ENCODE peak calls at places on chromosomes 11 and 22, in six cellular contexts. J, Z, T, G, R and Q are unnamed samples.

GRCh38 chr22:49418341-49418894 is 409.3 kb downstream of the BRD1 start:
- DNase-seq in J (no peak), Z (no peak), T (no peak), G (no peak), R (no peak), Q (no peak)

GRCh38 chr22:11627798-11628650 is 3900.0 kb upstream of the OR11H1 start:
- DNase-seq in J (no peak), Z (no peak), T (no peak), G (no peak), R (no peak), Q (no peak)

GRCh38 chr22:50505776-50506610 is 1.5 kb downstream of the LMF2 start:
- DNase-seq in J (no peak), Z (no peak), T (peak; percentile 57), G (no peak), R (no peak), Q (no peak)

GRCh38 chr11:19350093-19350665 is 109.4 kb upstream of the E2F8 start:
- DNase-seq in J (no peak), Z (no peak), T (no peak), G (no peak), R (no peak), Q (no peak)

GRCh38 chr11:37378989-37379388 is 781.0 kb upstream of the RAG2 start:
- DNase-seq in J (no peak), Z (no peak), T (no peak), G (no peak), R (no peak), Q (no peak)

GRCh38 chr22:43007519-43008102 is 7.3 kb downstream of the PACSIN2 start:
- DNase-seq in J (no peak), Z (no peak), T (peak; percentile 79), G (no peak), R (peak; percentile 75), Q (peak; percentile 17)

GRCh38 chr11:104005234-104005855 is 31.1 kb upstream of the DDI1 start:
- DNase-seq in J (no peak), Z (no peak), T (no peak), G (no peak), R (peak; percentile 72), Q (no peak)

GRCh38 chr11:112336356-112336886 is 75.8 kb upstream of the PLET1 start:
- DNase-seq in J (no peak), Z (no peak), T (no peak), G (no peak), R (no peak), Q (no peak)

GRCh38 chr11:69979632-69980031 is 98.5 kb upstream of the ANO1 start:
- DNase-seq in J (no peak), Z (no peak), T (no peak), G (no peak), R (no peak), Q (no peak)

GRCh38 chr22:21636629-21637218 is 4.2 kb downstream of the CCDC116 start:
- DNase-seq in J (no peak), Z (no peak), T (no peak), G (no peak), R (no peak), Q (no peak)

GRCh38 chr11:12376259-12376971 is 956 bp upstream of the PARVA start:
- DNase-seq in J (no peak), Z (no peak), T (no peak), G (no peak), R (peak; percentile 91), Q (no peak)

GRCh38 chr11:8917157-8917820 is 6.3 kb downstream of the AKIP1 start:
- DNase-seq in J (peak; percentile 31), Z (peak; percentile 73), T (peak; percentile 75), G (no peak), R (peak; percentile 93), Q (no peak)

GRCh38 chr11:92168936-92169335 is 55.7 kb upstream of the FAT3 start:
- DNase-seq in J (no peak), Z (no peak), T (no peak), G (no peak), R (no peak), Q (no peak)

GRCh38 chr22:32536352-32536751 is 61.7 kb downstream of the FBXO7 start:
- DNase-seq in J (no peak), Z (no peak), T (no peak), G (no peak), R (no peak), Q (no peak)

GRCh38 chr11:74693531-74693930 is 37.7 kb downstream of the CHRDL2 start:
- DNase-seq in J (no peak), Z (no peak), T (no peak), G (no peak), R (no peak), Q (no peak)

GRCh38 chr22:50205781-50206569 is 5.2 kb downstream of the SELENOO start:
- DNase-seq in J (no peak), Z (no peak), T (peak; percentile 32), G (no peak), R (no peak), Q (no peak)

GRCh38 chr11:58965246-58965985 is 26.1 kb downstream of the GLYATL1 start:
- DNase-seq in J (no peak), Z (no peak), T (no peak), G (no peak), R (peak; percentile 38), Q (no peak)

GRCh38 chr22:19578180-19579004 is 54.2 kb upstream of the CLDN5 start:
- DNase-seq in J (no peak), Z (no peak), T (no peak), G (no peak), R (no peak), Q (no peak)

GRCh38 chr11:131904756-131905155 is 534.3 kb downstream of the NTM start:
- DNase-seq in J (peak; percentile 53), Z (no peak), T (no peak), G (no peak), R (no peak), Q (no peak)

GRCh38 chr22:41863472-41863871 is 30.6 kb downstream of the SREBF2 start:
- DNase-seq in J (no peak), Z (no peak), T (no peak), G (no peak), R (no peak), Q (no peak)

GRCh38 chr11:113121746-113122145 is 160.5 kb downstream of the NCAM1 start:
- DNase-seq in J (no peak), Z (no peak), T (no peak), G (no peak), R (no peak), Q (no peak)

GRCh38 chr22:49992921-49993648 is 19.5 kb downstream of the IL17REL start:
- DNase-seq in J (peak; percentile 72), Z (no peak), T (peak; percentile 85), G (peak; percentile 74), R (peak; percentile 43), Q (no peak)

GRCh38 chr22:45226681-45227186 is 14.0 kb downstream of the KIAA0930 start:
- DNase-seq in J (no peak), Z (no peak), T (peak; percentile 85), G (no peak), R (no peak), Q (no peak)

GRCh38 chr11:44930588-44931302 is 19.9 kb downstream of the TP53I11 start:
- DNase-seq in J (no peak), Z (no peak), T (no peak), G (no peak), R (no peak), Q (no peak)

DNA sequence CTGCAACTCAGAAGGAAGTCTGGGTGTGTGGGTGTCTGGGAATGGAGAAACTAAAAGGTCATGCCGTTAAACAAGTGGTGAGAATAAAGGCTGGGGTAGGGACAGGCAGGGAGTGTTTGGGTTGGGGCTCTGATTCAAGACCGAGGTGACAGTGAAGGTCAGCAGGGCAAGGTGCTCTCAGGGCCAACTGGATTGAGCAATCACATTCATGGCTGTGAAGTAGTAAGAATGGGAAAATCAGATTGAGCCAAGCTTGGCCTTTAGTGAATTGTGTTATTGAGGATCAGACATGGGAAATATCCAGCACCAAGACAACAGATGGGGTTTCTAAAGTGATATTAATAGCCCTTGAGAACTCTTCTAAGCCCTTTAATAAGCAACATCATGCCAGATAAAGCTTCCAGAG is 24.3 kb downstream of the SCN3B start:
- DNase-seq in J (no peak), Z (no peak), T (no peak), G (no peak), R (no peak), Q (no peak)
- TF ChIP-seq CTCF in J (no peak), Z (no peak), T (no peak), G (no peak), R (no peak), Q (no peak)

GRCh38 chr22:27715078-27715477 is 86.5 kb downstream of the MN1 start:
- DNase-seq in J (no peak), Z (no peak), T (no peak), G (no peak), R (no peak), Q (no peak)
- TF ChIP-seq CTCF in J (no peak), Z (peak; percentile 25), T (peak; percentile 49), G (no peak), R (peak; percentile 18), Q (no peak)

GRCh38 chr11:515131-515530 is 8.1 kb upstream of the RNH1 start:
- DNase-seq in J (no peak), Z (no peak), T (no peak), G (no peak), R (no peak), Q (no peak)

GRCh38 chr11:521179-521688 is 14.1 kb downstream of the HRAS start:
- DNase-seq in J (no peak), Z (no peak), T (no peak), G (no peak), R (no peak), Q (no peak)

GRCh38 chr11:516400-516799 is 9.4 kb upstream of the RNH1 start:
- DNase-seq in J (no peak), Z (no peak), T (no peak), G (no peak), R (no peak), Q (no peak)

GRCh38 chr11:518463-519202 is 11.6 kb upstream of the RNH1 start:
- DNase-seq in J (peak; percentile 82), Z (peak; percentile 94), T (peak; percentile 95), G (peak; percentile 92), R (peak; percentile 89), Q (peak; percentile 74)

GRCh38 chr11:520428-521178 is 13.6 kb upstream of the RNH1 start:
- DNase-seq in J (peak; percentile 45), Z (no peak), T (peak; percentile 50), G (no peak), R (no peak), Q (no peak)
- TF ChIP-seq CTCF in J (peak; percentile 53), Z (no peak), T (no peak), G (no peak), R (no peak), Q (no peak)

DNA sequence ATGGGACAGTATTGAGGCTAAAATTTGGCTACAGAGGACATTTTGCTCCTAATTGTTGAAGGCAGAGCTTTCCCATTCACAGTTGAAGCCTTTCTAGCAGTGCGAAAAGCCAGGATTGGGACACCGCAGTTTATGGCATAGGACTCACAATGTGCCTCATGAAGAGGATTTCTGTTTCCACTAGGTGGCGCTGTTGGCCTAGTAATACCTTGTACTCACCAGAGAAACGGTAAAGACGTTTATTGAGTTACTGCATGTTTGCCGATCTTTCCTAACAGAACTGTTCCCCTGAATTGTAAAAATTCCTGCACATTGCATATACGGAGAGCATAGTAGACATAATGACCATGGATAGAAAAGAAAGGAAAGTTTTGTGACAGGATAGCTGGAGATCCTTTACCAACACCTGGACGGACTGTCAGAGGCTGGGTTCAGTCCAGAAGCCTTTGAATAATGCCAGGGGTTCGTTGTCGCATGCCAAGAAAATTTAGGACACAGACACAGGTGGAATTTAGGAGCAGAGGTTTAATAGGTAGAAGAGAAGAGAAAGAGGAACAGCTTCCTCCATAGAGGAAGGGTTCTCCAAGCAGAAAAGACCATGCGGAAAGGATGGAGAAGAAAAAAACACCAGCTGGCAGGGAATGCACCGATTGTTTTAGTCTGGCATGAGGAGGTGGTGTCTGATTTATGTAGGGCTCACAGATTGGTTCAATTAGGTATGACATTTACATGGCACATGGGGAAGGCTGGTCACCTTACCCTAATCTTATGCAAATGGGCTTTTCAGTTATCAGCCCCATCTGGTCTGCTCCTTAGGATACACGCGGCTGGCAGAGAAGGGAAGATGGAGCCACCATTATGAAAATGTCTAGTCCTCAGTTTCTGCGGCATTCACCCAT is 10.8 kb upstream of the OR51D1 start:
- DNase-seq in J (peak; percentile 82), Z (peak; percentile 23), T (no peak), G (peak; percentile 47), R (peak; percentile 79), Q (peak; percentile 84)
- TF ChIP-seq CTCF in J (peak; percentile 87), Z (peak; percentile 49), T (peak; percentile 57), G (peak; percentile 54), R (peak; percentile 82), Q (peak; percentile 93)